ENCODE peak calls at places on chromosomes 11 and 22, in ten cellular contexts. X is heart left ventricle, D is brain microvascular endothelial cell, T is right cardiac atrium, P is body of pancreas, I is SK-N-SH, Y is DND-41, O is astrocyte, L is mammary epithelial cell, H is colonic mucosa. C is an unnamed sample.

GRCh38 chr22:32307617-32308016 is 50.0 kb upstream of the RFPL3 start:
- DNase-seq in L (no peak), H (no peak), T (no peak), I (no peak), O (no peak), D (no peak), X (no peak), P (no peak), Y (no peak), C (no peak)

GRCh38 chr11:8786933-8787332 is 104.3 kb downstream of the RPL27A start:
- DNase-seq in X (no peak), D (no peak), Y (no peak), P (no peak), T (no peak), I (no peak), O (no peak), L (peak), H (no peak), C (no peak)

GRCh38 chr11:61028135-61028729 is 56.8 kb downstream of the CD6 start:
- DNase-seq in H (no peak), Y (peak), T (no peak), D (no peak), O (no peak), L (no peak), X (no peak), P (no peak), I (no peak), C (no peak)

GRCh38 chr11:77093987-77094840 is 8.4 kb upstream of the OMP start:
- DNase-seq in T (peak), H (no peak), D (no peak), Y (no peak), P (peak), O (no peak), I (no peak), X (no peak), L (no peak), C (no peak)

GRCh38 chr11:35619030-35619753 is 932 bp downstream of the FJX1 start:
- DNase-seq in T (peak), L (peak), D (peak), H (peak), Y (no peak), P (peak), I (peak), X (peak), O (peak), C (no peak)

GRCh38 chr11:44036811-44037657 is 10.7 kb upstream of the ACCSL start:
- DNase-seq in P (peak), H (peak), L (peak), X (peak), O (peak), Y (peak), I (peak), D (peak), T (peak), C (peak)

GRCh38 chr11:115581871-115582639 is 77.8 kb upstream of the CADM1 start:
- DNase-seq in H (peak), P (no peak), D (no peak), Y (no peak), T (no peak), L (peak), X (no peak), O (peak), I (peak), C (no peak)

GRCh38 chr11:91952056-91952455 is 272.6 kb upstream of the FAT3 start:
- DNase-seq in D (no peak), O (no peak), T (no peak), Y (no peak), X (no peak), P (no peak), I (no peak), L (no peak), H (no peak), C (no peak)

GRCh38 chr22:29000641-29001040 is 61.0 kb downstream of the C22orf31 start:
- DNase-seq in Y (no peak), L (no peak), P (no peak), X (no peak), I (no peak), O (no peak), H (no peak), D (no peak), T (no peak), C (no peak)

GRCh38 chr11:32890843-32891656 is 1.6 kb upstream of the QSER1 start:
- DNase-seq in L (no peak), I (no peak), O (no peak), Y (no peak), T (no peak), D (no peak), X (no peak), H (peak), P (no peak), C (no peak)

GRCh38 chr11:36237341-36237740 is 51.9 kb downstream of the COMMD9 start:
- DNase-seq in T (no peak), O (no peak), X (no peak), I (no peak), H (no peak), D (no peak), L (no peak), P (no peak), Y (no peak), C (no peak)

GRCh38 chr11:11580831-11581492 is 40.8 kb downstream of the GALNT18 start:
- DNase-seq in Y (no peak), H (no peak), X (no peak), L (peak), D (no peak), O (no peak), P (no peak), I (peak), T (peak), C (no peak)

GRCh38 chr11:18761144-18761543 is 30.5 kb downstream of the PTPN5 start:
- DNase-seq in Y (no peak), I (no peak), D (no peak), L (no peak), O (no peak), T (no peak), H (no peak), X (no peak), P (no peak), C (no peak)

GRCh38 chr11:12195773-12196172 is 85.4 kb downstream of the MICAL2 start:
- DNase-seq in L (no peak), H (no peak), X (no peak), O (no peak), T (no peak), Y (peak), I (no peak), D (no peak), P (no peak), C (no peak)

GRCh38 chr11:110337570-110338193 is 41.3 kb upstream of the RDX start:
- DNase-seq in T (no peak), D (peak), Y (no peak), I (no peak), H (no peak), L (peak), O (peak), P (peak), X (no peak), C (no peak)

GRCh38 chr11:1225386-1226225 is 2.7 kb downstream of the MUC5B start:
- DNase-seq in T (peak), D (no peak), P (peak), H (peak), Y (no peak), I (peak), L (no peak), O (no peak), X (no peak), C (no peak)

GRCh38 chr11:26323837-26324236 is 8.1 kb upstream of the ANO3 start:
- DNase-seq in Y (no peak), O (no peak), I (no peak), X (no peak), H (no peak), P (no peak), T (no peak), L (no peak), D (no peak), C (no peak)

GRCh38 chr22:24437820-24438328 is 10.5 kb downstream of the ADORA2A start:
- DNase-seq in Y (peak), P (no peak), L (peak), H (no peak), X (no peak), I (peak), T (no peak), D (no peak), O (no peak), C (no peak)

GRCh38 chr22:17436382-17436951 is 67.2 kb downstream of the CECR2 start:
- DNase-seq in D (no peak), X (no peak), O (peak), L (no peak), T (no peak), P (no peak), I (no peak), Y (no peak), H (no peak), C (no peak)

GRCh38 chr22:33274214-33274828 is 216.1 kb upstream of the SYN3 start:
- DNase-seq in X (no peak), H (peak), T (peak), O (no peak), I (no peak), P (no peak), Y (peak), D (no peak), L (peak), C (no peak)

GRCh38 chr11:47156951-47157350 is 19.7 kb downstream of the ARFGAP2 start:
- DNase-seq in Y (no peak), O (no peak), P (no peak), H (no peak), D (no peak), I (no peak), L (no peak), X (no peak), T (no peak), C (no peak)

GRCh38 chr11:32870676-32871075 is 21.9 kb upstream of the QSER1 start:
- DNase-seq in L (no peak), H (no peak), P (no peak), D (no peak), O (no peak), T (no peak), Y (peak), X (no peak), I (peak), C (no peak)

GRCh38 chr11:125141686-125142535 is 22.6 kb upstream of the PKNOX2 start:
- DNase-seq in P (peak), O (no peak), Y (peak), X (peak), T (peak), H (no peak), I (peak), D (peak), L (no peak), C (no peak)

GRCh38 chr22:27620367-27621154 is 181.0 kb downstream of the MN1 start:
- DNase-seq in O (no peak), L (peak), D (no peak), Y (no peak), I (peak), X (no peak), H (no peak), P (no peak), T (no peak), C (peak)

DNA sequence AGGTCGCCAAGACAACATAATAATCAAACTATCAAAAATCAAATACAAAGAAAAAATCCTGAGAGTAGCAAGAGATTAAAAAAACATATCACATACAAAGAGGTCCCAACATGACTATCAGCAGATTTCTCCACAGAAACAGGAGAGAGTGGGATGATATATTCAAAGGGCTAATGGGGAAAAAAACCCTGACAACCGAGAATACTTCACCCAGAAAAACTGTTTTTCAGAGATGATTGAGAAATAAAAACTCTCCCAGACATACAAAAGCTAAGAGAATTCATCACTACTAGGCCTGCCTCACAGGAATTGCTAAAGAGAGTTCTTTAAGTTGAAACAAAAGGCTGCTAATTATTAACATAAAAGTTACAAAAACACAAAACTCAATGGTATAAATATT is 108.1 kb downstream of the EFCAB6 start:
- DNase-seq in L (no peak), X (no peak), P (no peak), T (no peak), H (no peak), D (no peak), I (no peak), O (no peak), Y (no peak), C (no peak)
- H3K27ac ChIP-seq in L (no peak), X (no peak), P (no peak), T (no peak), H (no peak), D (no peak), I (no peak), O (no peak), Y (no peak), C (no peak)

GRCh38 chr11:93192163-93192562 is 5.6 kb downstream of the SLC36A4 start:
- DNase-seq in H (no peak), L (no peak), Y (no peak), O (no peak), I (peak), P (no peak), X (no peak), D (no peak), T (no peak), C (no peak)
- H3K27ac ChIP-seq in H (no peak), L (no peak), Y (no peak), O (no peak), I (no peak), P (no peak), X (no peak), D (no peak), T (no peak), C (no peak)

GRCh38 chr11:45654242-45654641 is 11.2 kb downstream of the CHST1 start:
- DNase-seq in T (no peak), Y (peak), L (no peak), P (no peak), O (no peak), D (no peak), H (peak), I (no peak), X (peak), C (no peak)
- H3K27ac ChIP-seq in T (no peak), Y (no peak), L (no peak), P (no peak), O (no peak), D (no peak), H (no peak), I (no peak), X (no peak), C (no peak)

DNA sequence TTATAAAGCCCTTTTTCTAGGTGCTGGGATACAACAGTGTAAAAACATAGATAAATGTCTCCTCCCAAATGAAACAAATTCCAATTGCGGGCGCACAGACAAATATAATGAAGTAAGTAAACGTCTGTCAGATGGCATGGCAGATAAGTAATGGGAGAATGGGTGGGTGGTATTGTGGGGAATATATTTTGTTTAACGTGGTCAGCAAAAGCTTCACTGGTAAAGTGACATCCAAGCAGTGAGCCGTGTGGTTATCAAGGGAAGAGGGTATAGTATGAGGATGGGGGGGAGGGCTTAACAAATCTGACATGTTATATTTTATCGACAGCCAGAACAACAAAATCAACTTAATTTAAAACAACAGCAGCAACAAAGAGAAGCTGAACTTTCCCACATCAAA is 1.2 kb downstream of the SVIP start:
- DNase-seq in I (peak), P (no peak), X (no peak), O (no peak), H (no peak), T (no peak), D (no peak), Y (peak), L (no peak), C (no peak)
- H3K27ac ChIP-seq in I (no peak), P (no peak), X (no peak), O (no peak), H (peak), T (no peak), D (no peak), Y (peak), L (no peak), C (no peak)

GRCh38 chr11:3089236-3090061 is 32.2 kb upstream of the CARS1 start:
- DNase-seq in H (no peak), D (no peak), X (no peak), T (no peak), P (no peak), Y (no peak), L (no peak), I (no peak), O (no peak), C (no peak)
- H3K27ac ChIP-seq in H (no peak), D (no peak), X (no peak), T (no peak), P (no peak), Y (no peak), L (no peak), I (no peak), O (no peak), C (no peak)